ENCODE peak calls at places on chromosomes 4 and X, in four cellular contexts. K is colonic mucosa, Y is neural progenitor cell, M is dorsolateral prefrontal cortex. X is an unnamed sample.

GRCh38 chr4:3037957-3038451 is 36.3 kb downstream of the HTT-AS start:
- DNase-seq in K (no peak), Y (no peak), M (peak), X (no peak)

GRCh38 chrX:16971694-16972093 is 25.2 kb downstream of the REPS2 start:
- DNase-seq in K (no peak), Y (no peak), M (no peak), X (no peak)

GRCh38 chr4:72977936-72978485 is 91.5 kb downstream of the COX18 start:
- DNase-seq in K (no peak), Y (no peak), M (no peak), X (no peak)

GRCh38 chr4:54332577-54332976 is 103.5 kb downstream of the PDGFRA start:
- DNase-seq in K (no peak), Y (peak), M (no peak), X (no peak)

GRCh38 chr4:2847297-2847871 is 3.7 kb downstream of the ADD1 start:
- DNase-seq in K (no peak), Y (no peak), M (no peak), X (no peak)

GRCh38 chr4:102311912-102312311 is 33.4 kb downstream of the SLC39A8 start:
- DNase-seq in K (no peak), Y (no peak), M (no peak), X (no peak)

GRCh38 chr4:90317785-90318184 is 190.6 kb downstream of the CCSER1 start:
- DNase-seq in K (no peak), Y (no peak), M (no peak), X (no peak)

GRCh38 chr4:11801466-11802446 is 373.1 kb upstream of the HS3ST1 start:
- DNase-seq in K (peak), Y (no peak), M (no peak), X (no peak)

GRCh38 chrX:123399709-123400108 is 215.6 kb downstream of the GRIA3 start:
- DNase-seq in K (no peak), Y (no peak), M (no peak), X (no peak)

GRCh38 chr4:119510750-119511149 is 117.9 kb downstream of the PDE5A start:
- DNase-seq in K (no peak), Y (no peak), M (no peak), X (no peak)

GRCh38 chr4:64417974-64418373 is 8.7 kb upstream of the TECRL start:
- DNase-seq in K (no peak), Y (peak), M (no peak), X (no peak)

GRCh38 chr4:89539374-89539773 is 231.8 kb upstream of the GPRIN3 start:
- DNase-seq in K (no peak), Y (no peak), M (no peak), X (no peak)

GRCh38 chr4:94758700-94759399 is 1.1 kb downstream of the BMPR1B start:
- DNase-seq in K (no peak), Y (peak), M (no peak), X (no peak)
- H3K27ac ChIP-seq in K (no peak), Y (no peak), M (peak), X (peak)

GRCh38 chr4:140600408-140600807 is 31.6 kb upstream of the UCP1 start:
- DNase-seq in K (no peak), Y (no peak), M (no peak), X (no peak)

GRCh38 chr4:140595065-140595464 is 26.3 kb upstream of the UCP1 start:
- DNase-seq in K (peak), Y (peak), M (no peak), X (no peak)
- TF ChIP-seq CTCF in K (peak), Y (peak), M (no peak), X (peak)

GRCh38 chr4:141177171-141177570 is 43.5 kb upstream of the ZNF330 start:
- DNase-seq in K (no peak), Y (no peak), M (no peak), X (no peak)

GRCh38 chr4:141169391-141169790 is 36.1 kb upstream of the RNF150 start:
- DNase-seq in K (no peak), Y (no peak), M (no peak), X (no peak)

GRCh38 chr4:141179474-141180026 is 41.1 kb upstream of the ZNF330 start:
- DNase-seq in K (no peak), Y (no peak), M (no peak), X (no peak)

DNA sequence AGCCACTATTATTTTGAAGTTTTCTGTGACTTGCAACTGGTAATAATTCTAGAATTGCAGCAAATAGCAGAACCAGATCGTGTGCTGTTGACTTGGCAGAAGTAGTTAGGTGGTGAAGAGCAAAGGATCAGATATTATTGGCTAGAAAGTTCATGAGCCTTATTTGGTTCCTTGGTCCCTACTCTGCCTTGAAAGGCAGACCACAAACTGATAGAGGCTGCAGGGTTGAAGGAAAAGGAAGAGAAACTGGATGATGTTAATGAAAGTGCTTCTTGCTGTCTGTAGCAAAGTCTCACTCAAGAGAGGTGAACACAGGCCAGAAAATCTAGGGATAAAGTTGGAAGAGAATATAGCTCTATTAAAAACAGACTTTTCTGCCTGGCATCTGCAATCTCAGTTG is 41.2 kb upstream of the RNF150 start:
- DNase-seq in K (no peak), Y (no peak), M (no peak), X (no peak)
- H3K27ac ChIP-seq in K (no peak), Y (no peak), M (no peak), X (no peak)

DNA sequence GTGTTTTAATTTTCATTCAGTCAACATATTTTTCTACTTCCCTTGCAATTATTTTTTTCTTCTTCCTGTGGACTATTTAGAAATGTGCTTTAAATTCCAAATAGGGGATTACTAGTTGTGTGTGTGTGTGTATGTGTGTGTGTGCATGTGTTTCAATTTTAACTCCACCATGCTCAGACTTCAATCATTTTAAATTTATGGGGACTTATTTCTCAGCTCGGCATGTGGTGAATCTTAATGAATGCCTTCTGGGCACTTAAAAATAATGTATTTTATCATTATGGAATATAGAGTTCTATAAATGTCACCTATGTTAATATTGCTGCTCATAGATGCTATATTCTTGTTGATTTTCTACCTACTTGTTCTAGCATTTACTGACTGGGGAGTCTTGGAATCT is 465.6 kb upstream of the PRKX start:
- DNase-seq in K (no peak), Y (no peak), M (no peak), X (no peak)
- TF ChIP-seq CTCF in K (no peak), Y (no peak), M (no peak), X (no peak)

GRCh38 chrX:150038356-150038755 is 100.1 kb upstream of the EOLA2 start:
- DNase-seq in K (no peak), Y (no peak), M (no peak), X (no peak)
- H3K27ac ChIP-seq in K (no peak), Y (no peak), M (no peak), X (no peak)

GRCh38 chr4:162131256-162131655 is 32.5 kb downstream of the FSTL5 start:
- DNase-seq in K (no peak), Y (no peak), M (no peak), X (no peak)
- TF ChIP-seq CTCF in K (no peak), Y (peak), M (no peak), X (no peak)

X was measured in breast epithelium.